ENCODE peak calls at places on chromosomes 1 and 21, in six cellular contexts. U, S, M, I, D and A are unnamed samples.

GRCh38 chr1:158055854-158056253 is 62.4 kb downstream of the KIRREL1 start:
- DNase-seq in U (no peak), S (no peak), M (no peak), I (no peak), D (no peak), A (no peak)

GRCh38 chr21:45478115-45478801 is 64.0 kb downstream of the SLC19A1 start:
- DNase-seq in U (peak), S (peak), M (peak), I (peak), D (peak), A (no peak)

GRCh38 chr1:21022279-21023040 is 154.2 kb downstream of the EIF4G3 start:
- DNase-seq in U (peak), S (peak), M (no peak), I (no peak), D (peak), A (peak)

GRCh38 chr1:23244362-23244761 is 27.1 kb upstream of the HTR1D start:
- DNase-seq in U (no peak), S (no peak), M (no peak), I (no peak), D (no peak), A (no peak)

GRCh38 chr1:24987875-24988559 is 57.9 kb upstream of the RUNX3 start:
- DNase-seq in U (no peak), S (no peak), M (peak), I (no peak), D (no peak), A (no peak)

GRCh38 chr1:203130358-203130992 is 2.9 kb downstream of the ADORA1 start:
- DNase-seq in U (no peak), S (no peak), M (no peak), I (no peak), D (no peak), A (no peak)

GRCh38 chr1:11882814-11883538 is 24.2 kb upstream of the NPPB start:
- DNase-seq in U (peak), S (peak), M (peak), I (no peak), D (no peak), A (no peak)

GRCh38 chr21:39336457-39337008 is 12.4 kb downstream of the HMGN1 start:
- DNase-seq in U (no peak), S (no peak), M (no peak), I (no peak), D (no peak), A (no peak)

GRCh38 chr1:47934243-47934805 is 62.9 kb downstream of the TRABD2B start:
- DNase-seq in U (peak), S (peak), M (no peak), I (no peak), D (no peak), A (peak)

GRCh38 chr1:230191839-230192238 is 124.8 kb downstream of the GALNT2 start:
- DNase-seq in U (no peak), S (no peak), M (no peak), I (no peak), D (no peak), A (no peak)

GRCh38 chr1:77925966-77926365 is 37.5 kb downstream of the NEXN start:
- DNase-seq in U (no peak), S (no peak), M (no peak), I (no peak), D (no peak), A (no peak)

GRCh38 chr1:16446116-16446515 is 5.6 kb downstream of the NECAP2 start:
- DNase-seq in U (no peak), S (no peak), M (no peak), I (no peak), D (no peak), A (no peak)

GRCh38 chr1:25246600-25247023 is 642 bp downstream of the RSRP1 start:
- DNase-seq in U (no peak), S (no peak), M (peak), I (no peak), D (no peak), A (no peak)

GRCh38 chr1:239786464-239786863 is 305.2 kb upstream of the FMN2 start:
- DNase-seq in U (no peak), S (no peak), M (no peak), I (no peak), D (no peak), A (no peak)

GRCh38 chr1:192788184-192788583 is 20.7 kb upstream of the RGS2 start:
- DNase-seq in U (no peak), S (peak), M (peak), I (no peak), D (peak), A (peak)

GRCh38 chr1:210233495-210234253 is 1.1 kb downstream of the SERTAD4 start:
- DNase-seq in U (peak), S (peak), M (no peak), I (peak), D (peak), A (no peak)

GRCh38 chr1:186404454-186405051 is 28.9 kb downstream of the ODR4 start:
- DNase-seq in U (no peak), S (peak), M (no peak), I (no peak), D (peak), A (peak)

GRCh38 chr1:72051538-72051937 is 230.8 kb downstream of the NEGR1 start:
- DNase-seq in U (no peak), S (no peak), M (no peak), I (no peak), D (no peak), A (no peak)

GRCh38 chr1:202568466-202569196 is 141.6 kb downstream of the SYT2 start:
- DNase-seq in U (peak), S (no peak), M (no peak), I (no peak), D (peak), A (no peak)

GRCh38 chr1:18646776-18647410 is 16.2 kb downstream of the PAX7 start:
- DNase-seq in U (no peak), S (no peak), M (no peak), I (no peak), D (no peak), A (no peak)